ENCODE peak calls at places on chromosomes 3 and 15, in nine cellular contexts. W is stimulated activated CD4-positive, alpha-beta T cell treated with anti-CD3 and anti-CD28 coated beads, Interleukin-12 subunit alpha, Interleukin-12 subunit beta, amount 100 ng/mL, for 4 hours; Z is CD4-positive, CD25-positive, alpha-beta regulatory T cell; J is stimulated activated CD8-positive, alpha-beta memory T cell treated with anti-CD3 and anti-CD28 coated beads, Interleukin-7, amount 100 ng/mL, for 1 hour; G is stimulated activated naive CD8-positive, alpha-beta T cell treated with anti-CD3 and anti-CD28 coated beads, Interleukin-15, Interleukin-2, amounts not matched to agents 100 U/mL and 50 U/mL, for 24 hours; L is stomach; V is fibroblast of the aortic adventitia; H is AG09319; B is stromal cell of bone marrow. K is an unnamed sample.

GRCh38 chr3:50164056-50164455 is 8.9 kb downstream of the SEMA3F start:
- DNase-seq in G (no peak), B (peak; percentile 89), L (peak; percentile 92), J (no peak), V (peak; percentile 98), W (no peak), H (peak; percentile 81), Z (no peak), K (no peak)

GRCh38 chr3:123102249-123102648 is 35.4 kb downstream of the PDIA5 start:
- DNase-seq in V (no peak), L (no peak), B (no peak), W (no peak), Z (no peak), J (no peak), G (no peak), H (no peak), K (no peak)

GRCh38 chr15:43749690-43750345 is 3.6 kb downstream of the PDIA3 start:
- DNase-seq in V (peak; percentile 27), G (peak; percentile 39), W (peak; percentile 24), H (no peak), Z (peak; percentile 89), L (peak; percentile 34), J (no peak), B (no peak), K (peak; percentile 11)

GRCh38 chr3:168417016-168417415 is 321.3 kb upstream of the GOLIM4 start:
- DNase-seq in V (no peak), Z (no peak), H (no peak), L (no peak), G (no peak), B (no peak), W (no peak), J (no peak), K (no peak)

GRCh38 chr3:36688815-36689214 is 75.5 kb downstream of the DCLK3 start:
- DNase-seq in V (no peak), L (no peak), Z (no peak), W (no peak), G (no peak), B (no peak), J (no peak), H (no peak), K (no peak)

GRCh38 chr3:43892535-43892934 is 201.8 kb downstream of the ABHD5 start:
- DNase-seq in J (no peak), G (no peak), L (no peak), W (no peak), H (no peak), V (no peak), B (no peak), Z (no peak), K (peak; percentile 18)

GRCh38 chr3:154422694-154423093 is 7.3 kb downstream of the GPR149 start:
- DNase-seq in H (no peak), V (no peak), Z (no peak), W (no peak), B (no peak), J (no peak), L (no peak), G (no peak), K (no peak)

GRCh38 chr3:169323580-169324453 is 339.7 kb downstream of the MECOM start:
- DNase-seq in B (peak; percentile 36), V (peak; percentile 92), G (no peak), Z (no peak), L (no peak), W (no peak), J (no peak), H (no peak), K (no peak)

GRCh38 chr3:127408684-127409420 is 121.0 kb upstream of the PRR20G start:
- DNase-seq in L (peak; percentile 22), J (no peak), H (no peak), B (no peak), V (no peak), Z (no peak), G (no peak), W (no peak), K (no peak)

GRCh38 chr3:50418845-50419244 is 59.5 kb upstream of the TMEM115 start:
- DNase-seq in G (no peak), J (no peak), H (no peak), L (no peak), B (no peak), W (no peak), Z (no peak), V (no peak), K (no peak)

GRCh38 chr3:49674491-49674983 is 386 bp downstream of the APEH start:
- DNase-seq in G (peak; percentile 38), W (peak; percentile 25), L (no peak), Z (no peak), B (no peak), J (no peak), V (no peak), H (no peak), K (no peak)

GRCh38 chr3:44931791-44932190 is 44.2 kb downstream of the ZDHHC3 start:
- DNase-seq in Z (no peak), B (no peak), W (no peak), H (no peak), J (no peak), G (no peak), V (no peak), L (no peak), K (no peak)

GRCh38 chr3:122913539-122914100 is 113.9 kb downstream of the SEMA5B start:
- DNase-seq in H (no peak), L (no peak), Z (no peak), B (no peak), V (no peak), W (no peak), J (no peak), G (no peak), K (no peak)

GRCh38 chr15:82731527-82731926 is 21.9 kb upstream of the AP3B2 start:
- DNase-seq in H (no peak), V (no peak), B (no peak), W (no peak), J (no peak), G (no peak), Z (no peak), L (no peak), K (no peak)

GRCh38 chr3:140911822-140912221 is 29.8 kb upstream of the SLC25A36 start:
- DNase-seq in B (no peak), W (no peak), G (no peak), J (no peak), H (no peak), Z (no peak), V (no peak), L (no peak), K (no peak)

GRCh38 chr3:149670742-149671492 is 13.1 kb upstream of the WWTR1 start:
- DNase-seq in B (no peak), V (no peak), G (no peak), Z (no peak), J (no peak), H (no peak), L (no peak), W (no peak), K (no peak)

GRCh38 chr15:40080847-40081246 is 27.8 kb downstream of the BMF start:
- DNase-seq in L (no peak), W (no peak), H (no peak), J (no peak), Z (no peak), B (no peak), G (no peak), V (no peak), K (no peak)

GRCh38 chr3:72335458-72336050 is 512.7 kb downstream of the SHQ1 start:
- DNase-seq in L (no peak), B (no peak), J (no peak), G (no peak), W (no peak), H (no peak), Z (no peak), V (peak; percentile 36), K (no peak)

K was measured in stimulated activated naive B cell treated with anti-CD40 and anti-IgM and Interleukin-4, amounts not matched to agents 10 μg/mL and 1 μg/mL and 100 μg/mL, for 72 hours.